ENCODE peak calls at places on chromosomes 13 and 19, in nine cellular contexts. R is fibroblast of lung; T is mesendoderm; G is right atrium auricular region; X is CD8-positive, alpha-beta T cell; A is left ventricle myocardium inferior; Q is psoas muscle; V is CD4-positive, CD25-positive, alpha-beta regulatory T cell; M is mucosa of descending colon. B is an unnamed sample.
A peak's percentile ranks its signal among the peaks of the same experiment; 100 is the strongest.

GRCh38 chr19:52734340-52734892 is 428 bp downstream of the ZNF611 start:
- DNase-seq in X (no peak), M (no peak), A (peak; percentile 24), T (no peak), G (no peak), R (no peak), Q (peak; percentile 65), V (no peak), B (peak; percentile 25)

GRCh38 chr13:24146961-24147569 is 13.5 kb upstream of the SPATA13 start:
- DNase-seq in X (no peak), A (no peak), M (no peak), G (no peak), V (no peak), R (no peak), T (no peak), Q (no peak), B (no peak)

GRCh38 chr13:24502567-24503375 is 9.8 kb downstream of the PARP4 start:
- DNase-seq in A (peak; percentile 30), X (no peak), V (no peak), T (peak; percentile 58), Q (no peak), R (peak; percentile 53), M (peak; percentile 57), G (no peak), B (peak; percentile 44)

GRCh38 chr13:93305886-93306285 is 79.3 kb downstream of the GPC6 start:
- DNase-seq in T (no peak), Q (no peak), R (peak; percentile 26), M (no peak), G (no peak), A (no peak), X (no peak), V (no peak), B (no peak)

GRCh38 chr13:44273216-44273615 is 100.4 kb upstream of the SERP2 start:
- DNase-seq in Q (no peak), V (no peak), M (no peak), A (no peak), X (no peak), R (no peak), T (no peak), G (no peak), B (no peak)

GRCh38 chr19:55255618-55256423 is 3.0 kb downstream of the PPP6R1 start:
- DNase-seq in M (peak; percentile 53), R (no peak), X (peak; percentile 61), A (no peak), T (no peak), G (no peak), V (peak; percentile 20), Q (peak; percentile 46), B (peak; percentile 46)

GRCh38 chr13:98026457-98026857 is 73.0 kb downstream of the IPO5 start:
- DNase-seq in G (no peak), Q (no peak), V (no peak), X (no peak), R (peak; percentile 64), A (no peak), T (peak; percentile 53), M (no peak), B (no peak)

GRCh38 chr13:97134364-97135095 is 87.6 kb upstream of the MBNL2 start:
- DNase-seq in G (no peak), T (no peak), V (no peak), A (no peak), X (no peak), R (peak; percentile 31), M (no peak), Q (no peak), B (no peak)

GRCh38 chr13:112871742-112872141 is 97.3 kb upstream of the MCF2L start:
- DNase-seq in Q (peak; percentile 38), G (no peak), X (no peak), V (no peak), R (no peak), T (no peak), M (no peak), A (no peak), B (no peak)

GRCh38 chr13:79679334-79679733 is 198.4 kb downstream of the NDFIP2 start:
- DNase-seq in Q (peak; percentile 69), X (no peak), R (peak; percentile 77), M (peak; percentile 54), V (no peak), A (peak; percentile 51), T (peak; percentile 84), G (peak; percentile 85), B (peak; percentile 81)

DNA sequence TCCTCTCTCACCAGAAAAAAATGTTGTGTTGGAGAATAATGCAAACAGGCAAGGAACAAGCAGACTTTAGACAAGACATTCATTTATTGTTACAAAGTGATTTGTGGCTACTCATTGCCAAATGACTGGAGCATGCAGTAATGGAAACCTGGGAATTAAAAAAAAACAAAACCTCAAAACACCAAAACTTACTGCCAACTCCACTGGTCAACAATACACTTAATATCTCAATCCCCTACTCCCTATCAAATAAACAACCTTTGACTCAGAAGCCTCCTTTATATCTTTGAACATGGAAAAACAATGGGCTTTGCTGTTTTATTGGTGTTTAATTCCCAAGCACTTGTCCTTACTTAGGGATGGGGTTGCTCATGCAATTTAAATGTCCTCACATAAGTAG is 112.8 kb downstream of the POSTN start:
- DNase-seq in G (no peak), V (no peak), X (no peak), M (no peak), R (no peak), Q (no peak), T (no peak), A (no peak), B (no peak)
- H3K4me1 ChIP-seq in G (no peaks in the 10 kb centered on the region), V (no peaks in the 10 kb centered on the region), X (no peaks in the 10 kb centered on the region), M (no peaks in the 10 kb centered on the region), R (peaks cover 4% of the 10 kb centered on the region), Q (no peaks in the 10 kb centered on the region), T (no peaks in the 10 kb centered on the region), A (no peaks in the 10 kb centered on the region), B (no peaks in the 10 kb centered on the region)

GRCh38 chr19:1097810-1098176 is 2.6 kb upstream of the POLR2E start:
- DNase-seq in Q (peak; percentile 47), A (no peak), M (no peak), R (no peak), X (no peak), T (no peak), V (no peak), G (no peak), B (no peak)
- H3K4me1 ChIP-seq in Q (peaks cover 31% of the 10 kb centered on the region), A (peaks cover 77% of the 10 kb centered on the region), M (peaks cover 37% of the 10 kb centered on the region), R (peaks cover 15% of the 10 kb centered on the region), X (peaks cover 54% of the 10 kb centered on the region), T (peaks cover 3% of the 10 kb centered on the region), V (peaks cover 58% of the 10 kb centered on the region), G (no peaks in the 10 kb centered on the region), B (peaks cover 68% of the 10 kb centered on the region)

DNA sequence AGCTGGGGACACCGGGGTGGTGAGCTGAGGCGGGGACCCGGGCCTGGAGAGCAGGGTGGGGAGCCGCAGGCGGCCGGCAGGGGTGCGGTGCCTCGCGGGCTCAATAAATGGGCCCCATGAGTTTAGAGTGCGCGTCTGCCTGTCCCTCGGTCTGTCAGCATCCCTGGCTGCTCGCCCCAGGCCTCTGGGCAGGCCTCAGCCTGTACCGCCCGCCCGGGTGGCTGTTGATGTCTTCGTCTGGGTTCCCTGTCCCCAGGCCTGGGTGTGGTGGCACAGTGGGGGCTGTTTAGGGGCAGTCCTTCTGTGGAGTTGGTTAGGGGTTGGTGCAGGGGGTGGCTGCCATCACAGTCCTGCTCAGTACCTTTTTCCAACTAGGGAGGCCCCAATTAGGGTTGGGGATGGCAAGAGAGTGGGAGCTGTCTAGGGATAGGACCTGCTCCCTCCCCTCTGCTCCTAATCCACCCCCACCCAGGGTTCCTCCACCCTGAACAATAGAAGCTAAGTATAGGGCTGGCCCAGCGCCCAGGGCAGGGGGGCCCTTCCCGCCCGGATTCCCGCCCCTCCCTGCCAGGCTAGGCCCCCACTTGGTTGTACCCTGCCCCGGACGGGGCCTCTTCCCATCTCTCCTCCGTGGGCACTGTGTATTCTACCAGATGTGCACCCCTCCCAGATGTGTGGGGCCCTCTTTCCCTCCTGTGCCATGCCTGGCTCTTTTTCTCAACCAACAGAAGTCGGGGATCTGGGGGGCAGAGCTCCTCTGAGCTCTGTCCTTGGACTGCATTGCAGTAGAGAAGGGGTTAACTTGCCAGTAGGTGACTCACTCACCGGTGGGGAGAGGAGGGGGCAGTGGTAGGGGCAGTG is 12.4 kb downstream of the CIC start:
- DNase-seq in M (peak; percentile 52), R (peak; percentile 65), A (peak; percentile 69), X (no peak), G (peak; percentile 76), V (peak; percentile 30), T (peak; percentile 80), Q (peak; percentile 76), B (no peak)
- H3K4me1 ChIP-seq in M (peaks cover 59% of the 10 kb centered on the region), R (peaks cover 50% of the 10 kb centered on the region), A (peaks cover 91% of the 10 kb centered on the region), X (peaks cover 54% of the 10 kb centered on the region), G (no peaks in the 10 kb centered on the region), V (peaks cover 66% of the 10 kb centered on the region), T (peaks cover 13% of the 10 kb centered on the region), Q (peaks cover 71% of the 10 kb centered on the region), B (peaks cover 77% of the 10 kb centered on the region)

GRCh38 chr19:40800339-40800996 is 1.5 kb downstream of the EGLN2 start:
- DNase-seq in X (no peak), Q (no peak), G (no peak), V (no peak), A (no peak), M (no peak), R (no peak), T (no peak), B (no peak)
- H3K4me1 ChIP-seq in X (peaks cover 65% of the 10 kb centered on the region), Q (peaks cover 55% of the 10 kb centered on the region), G (peaks cover 3% of the 10 kb centered on the region), V (peaks cover 70% of the 10 kb centered on the region), A (peaks cover 70% of the 10 kb centered on the region), M (peaks cover 52% of the 10 kb centered on the region), R (peaks cover 41% of the 10 kb centered on the region), T (peaks cover 3% of the 10 kb centered on the region), B (peaks cover 63% of the 10 kb centered on the region)

GRCh38 chr19:39438270-39438934 is 2.7 kb upstream of the RPS16 start:
- DNase-seq in Q (no peak), T (peak; percentile 71), X (no peak), M (no peak), G (no peak), A (no peak), V (no peak), R (no peak), B (no peak)
- H3K4me1 ChIP-seq in Q (peaks cover 18% of the 10 kb centered on the region), T (peaks cover 9% of the 10 kb centered on the region), X (peaks cover 24% of the 10 kb centered on the region), M (peaks cover 21% of the 10 kb centered on the region), G (no peaks in the 10 kb centered on the region), A (peaks cover 36% of the 10 kb centered on the region), V (peaks cover 27% of the 10 kb centered on the region), R (peaks cover 13% of the 10 kb centered on the region), B (peaks cover 38% of the 10 kb centered on the region)

B was measured in stomach.